ENCODE peak calls at places on chromosomes 1 and 21, in four cellular contexts. V is kidney, H is astrocyte, T is neural progenitor cell. I is an unnamed sample.

GRCh38 chr1:203795382-203796222 is at the start of the genes ZBED6 and ZC3H11A:
- DNase-seq in V (peak), H (peak), T (peak), I (peak)

GRCh38 chr1:26289158-26290059 is 9.5 kb downstream of the SH3BGRL3 start:
- DNase-seq in V (peak), H (no peak), T (peak), I (no peak)

GRCh38 chr1:3919706-3920105 is 19.6 kb upstream of the C1orf174 start:
- DNase-seq in V (peak), H (no peak), T (no peak), I (no peak)

GRCh38 chr1:40837601-40838000 is 24.6 kb downstream of the CITED4 start:
- DNase-seq in V (peak), H (no peak), T (no peak), I (no peak)

GRCh38 chr1:89085781-89086180 is 20.8 kb upstream of the GBP1 start:
- DNase-seq in V (no peak), H (no peak), T (no peak), I (peak)

GRCh38 chr1:65066379-65066765 is 81.6 kb upstream of the AK4 start:
- DNase-seq in V (no peak), H (no peak), T (no peak), I (no peak)

GRCh38 chr21:39050839-39051560 is 132.3 kb downstream of the PSMG1 start:
- DNase-seq in V (no peak), H (no peak), T (no peak), I (no peak)

GRCh38 chr1:243507672-243508302 is 251.9 kb downstream of the SDCCAG8 start:
- DNase-seq in V (no peak), H (no peak), T (no peak), I (no peak)

GRCh38 chr1:235901461-235901860 is 34.8 kb upstream of the LYST start:
- DNase-seq in V (no peak), H (peak), T (no peak), I (peak)

GRCh38 chr1:15919316-15919715 is 56.6 kb downstream of the ZBTB17 start:
- DNase-seq in V (no peak), H (peak), T (no peak), I (peak)

GRCh38 chr1:22177354-22178003 is 34.6 kb upstream of the WNT4 start:
- DNase-seq in V (no peak), H (no peak), T (no peak), I (no peak)

GRCh38 chr21:41726058-41726558 is 40.7 kb downstream of the RIPK4 start:
- DNase-seq in V (no peak), H (no peak), T (peak), I (no peak)

GRCh38 chr1:54558434-54559030 is 10.5 kb downstream of the ACOT11 start:
- DNase-seq in V (no peak), H (no peak), T (no peak), I (no peak)

GRCh38 chr21:34688145-34688544 is 19.4 kb downstream of the CLIC6 start:
- DNase-seq in V (no peak), H (no peak), T (no peak), I (peak)

GRCh38 chr1:18256318-18257235 is 149.0 kb downstream of the IGSF21 start:
- DNase-seq in V (no peak), H (no peak), T (peak), I (peak)

GRCh38 chr21:40054403-40054802 is 187.2 kb downstream of the PCP4 start:
- DNase-seq in V (peak), H (peak), T (no peak), I (no peak)

GRCh38 chr1:167463055-167463454 is 55.3 kb downstream of the CD247 start:
- DNase-seq in V (no peak), H (no peak), T (peak), I (no peak)

GRCh38 chr1:6181347-6181770 is 1.2 kb upstream of the CHD5 start:
- DNase-seq in V (peak), H (no peak), T (peak), I (no peak)

GRCh38 chr1:52739699-52740467 is 13.6 kb downstream of the ZYG11B start:
- DNase-seq in V (no peak), H (no peak), T (no peak), I (no peak)

GRCh38 chr1:52733368-52733767 is 7.1 kb downstream of the ZYG11B start:
- DNase-seq in V (no peak), H (no peak), T (no peak), I (no peak)

GRCh38 chr1:52741259-52741658 is 15.0 kb downstream of the ZYG11B start:
- DNase-seq in V (no peak), H (no peak), T (no peak), I (no peak)

GRCh38 chr1:52738863-52739406 is 12.7 kb downstream of the ZYG11B start:
- DNase-seq in V (no peak), H (no peak), T (no peak), I (no peak)

GRCh38 chr1:52738148-52738547 is 11.9 kb downstream of the ZYG11B start:
- DNase-seq in V (no peak), H (no peak), T (no peak), I (no peak)
- H3K4me3 ChIP-seq in V (no peak), H (no peak), T (no peak), I (no peak)

GRCh38 chr1:100512803-100513352 is 25.1 kb upstream of the GPR88 start:
- DNase-seq in V (no peak), H (no peak), T (no peak), I (no peak)
- H3K27ac ChIP-seq in V (no peak), H (no peak), T (no peak), I (no peak)

GRCh38 chr1:222898191-222898527 is 83.3 kb downstream of the DISP1 start:
- DNase-seq in V (no peak), H (no peak), T (no peak), I (no peak)
- H3K4me3 ChIP-seq in V (peak), H (no peak), T (no peak), I (no peak)

DNA sequence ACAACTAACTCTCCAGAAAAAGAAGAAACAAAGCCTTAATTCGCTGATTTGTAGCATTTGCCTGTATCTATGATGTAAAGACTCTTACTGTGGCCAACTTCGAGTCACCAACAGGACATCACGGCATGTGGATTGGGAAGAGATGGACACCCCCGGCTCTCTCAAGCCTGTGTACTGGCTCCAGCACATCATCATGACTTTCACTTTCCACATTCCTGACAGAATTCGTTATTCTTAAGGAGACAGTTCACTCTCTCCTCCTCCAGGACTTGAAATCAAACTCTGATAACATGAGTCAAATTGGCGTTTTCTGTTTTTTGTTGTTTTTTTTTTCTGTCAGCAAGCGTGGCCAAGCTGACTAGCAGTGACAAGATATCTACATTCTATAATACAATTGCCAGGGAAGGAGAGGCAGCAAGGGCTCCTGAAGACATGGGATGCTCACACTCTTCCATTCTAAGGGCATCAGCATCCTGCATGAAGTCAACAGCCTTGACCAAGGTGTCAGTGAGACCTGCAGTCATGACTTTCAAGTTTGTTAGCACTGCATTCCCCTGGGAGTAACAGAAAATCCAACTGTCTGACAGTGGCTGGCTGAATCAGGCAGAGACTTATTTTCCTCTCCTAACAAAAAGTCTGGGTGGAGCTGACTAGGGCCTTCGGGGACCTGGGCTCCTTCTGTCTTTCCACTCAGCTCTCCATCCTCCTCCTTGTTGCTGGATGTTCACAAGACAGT is 13.3 kb upstream of the TRAF3IP3 start:
- DNase-seq in V (no peak), H (peak), T (no peak), I (peak)
- H3K27ac ChIP-seq in V (peak), H (peak), T (no peak), I (peak)

DNA sequence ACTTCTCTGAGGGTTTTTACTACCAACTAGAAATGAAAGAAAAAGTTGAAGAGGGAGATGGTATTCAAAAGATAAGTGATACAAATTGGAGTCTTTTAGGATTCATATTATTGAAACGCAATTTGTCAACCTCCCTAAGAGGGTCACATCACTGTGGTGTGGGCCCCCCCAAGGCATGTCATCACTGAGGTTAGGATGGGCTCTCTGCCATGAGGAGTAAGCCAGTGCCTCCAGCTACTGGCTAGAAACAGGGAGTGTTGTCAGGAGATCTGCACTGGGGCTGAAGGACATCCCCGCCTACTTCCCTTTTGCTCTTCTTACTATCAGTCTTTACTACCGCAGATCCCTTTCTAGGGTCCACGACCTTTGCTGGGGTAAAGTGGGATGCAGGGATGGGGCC is 25.9 kb downstream of the ITSN1 start:
- DNase-seq in V (no peak), H (no peak), T (no peak), I (peak)
- H3K4me3 ChIP-seq in V (no peak), H (no peak), T (no peak), I (no peak)

GRCh38 chr1:218467101-218467728 is 122.1 kb downstream of the TGFB2 start:
- DNase-seq in V (no peak), H (peak), T (no peak), I (no peak)
- H3K27ac ChIP-seq in V (no peak), H (peak), T (no peak), I (peak)

I was measured in brain microvascular endothelial cell.